ENCODE peak calls at places on chromosomes 7 and 10, in nine cellular contexts. K, H, Z, D, W, M, P, C and R are unnamed samples.
A peak's percentile ranks its signal among the peaks of the same experiment; 100 is the strongest.

GRCh38 chr7:143934526-143935340 is at the start of gene OR2F2:
- DNase-seq in K (peak; percentile 70), H (no peak), Z (no peak), D (no peak), W (peak; percentile 64), M (no peak), P (no peak), C (no peak), R (peak; percentile 48)

GRCh38 chr10:84574101-84574500 is 245.7 kb downstream of the CCSER2 start:
- DNase-seq in K (no peak), H (no peak), Z (no peak), D (no peak), W (no peak), M (no peak), P (no peak), C (no peak), R (no peak)

GRCh38 chr10:97788552-97789442 is 17.0 kb upstream of the SFRP5 start:
- DNase-seq in K (no peak), H (peak; percentile 39), Z (peak; percentile 58), D (peak; percentile 54), W (peak; percentile 51), M (no peak), P (peak; percentile 53), C (no peak), R (no peak)

GRCh38 chr7:30354791-30355190 is 70.4 kb downstream of the ZNRF2 start:
- DNase-seq in K (no peak), H (no peak), Z (no peak), D (no peak), W (no peak), M (no peak), P (no peak), C (no peak), R (no peak)

GRCh38 chr7:103113164-103113563 is 35.7 kb downstream of the NAPEPLD start:
- DNase-seq in K (peak; percentile 96), H (no peak), Z (no peak), D (no peak), W (peak; percentile 98), M (no peak), P (no peak), C (peak; percentile 70), R (peak; percentile 96)

GRCh38 chr10:67277402-67277801 is 351.6 kb downstream of the LRRTM3 start:
- DNase-seq in K (no peak), H (no peak), Z (no peak), D (no peak), W (no peak), M (no peak), P (no peak), C (no peak), R (no peak)

GRCh38 chr10:10804998-10805737 is 212.5 kb upstream of the CELF2 start:
- DNase-seq in K (peak; percentile 88), H (no peak), Z (no peak), D (no peak), W (peak; percentile 93), M (no peak), P (no peak), C (no peak), R (peak; percentile 70)

GRCh38 chr10:6048281-6049030 is 13.7 kb downstream of the IL2RA start:
- DNase-seq in K (no peak), H (no peak), Z (peak; percentile 2), D (no peak), W (no peak), M (peak; percentile 10), P (no peak), C (no peak), R (no peak)

GRCh38 chr10:30017576-30017975 is 41.8 kb downstream of the JCAD start:
- DNase-seq in K (no peak), H (no peak), Z (no peak), D (no peak), W (no peak), M (no peak), P (no peak), C (no peak), R (no peak)

GRCh38 chr10:29970576-29970975 is 88.8 kb downstream of the JCAD start:
- DNase-seq in K (no peak), H (no peak), Z (no peak), D (no peak), W (peak; percentile 34), M (peak; percentile 72), P (no peak), C (no peak), R (no peak)

GRCh38 chr10:88903715-88904114 is 23.7 kb downstream of the STAMBPL1 start:
- DNase-seq in K (no peak), H (no peak), Z (no peak), D (no peak), W (no peak), M (no peak), P (peak; percentile 48), C (no peak), R (no peak)

GRCh38 chr7:54811016-54811924 is 52.3 kb upstream of the SEC61G start:
- DNase-seq in K (peak; percentile 78), H (no peak), Z (no peak), D (no peak), W (peak; percentile 95), M (no peak), P (no peak), C (no peak), R (peak; percentile 90)

GRCh38 chr10:73586583-73586984 is 4.6 kb downstream of the USP54 start:
- DNase-seq in K (peak; percentile 77), H (no peak), Z (no peak), D (no peak), W (peak; percentile 91), M (no peak), P (peak; percentile 38), C (no peak), R (peak; percentile 79)

GRCh38 chr10:4708123-4708759 is 117.8 kb upstream of the AKR1E2 start:
- DNase-seq in K (no peak), H (no peak), Z (no peak), D (no peak), W (no peak), M (no peak), P (no peak), C (no peak), R (no peak)

GRCh38 chr10:132540456-132540855 is 2.9 kb downstream of the INPP5A start:
- DNase-seq in K (peak; percentile 47), H (peak; percentile 30), Z (peak; percentile 44), D (no peak), W (peak; percentile 57), M (peak; percentile 80), P (peak; percentile 13), C (no peak), R (peak; percentile 50)

GRCh38 chr10:132541129-132541528 is 3.5 kb downstream of the INPP5A start:
- DNase-seq in K (no peak), H (no peak), Z (peak; percentile 2), D (no peak), W (no peak), M (peak; percentile 59), P (peak; percentile 6), C (no peak), R (no peak)

GRCh38 chr10:132538790-132539421 is 1.3 kb downstream of the INPP5A start:
- DNase-seq in K (no peak), H (peak; percentile 16), Z (peak; percentile 21), D (no peak), W (no peak), M (peak; percentile 66), P (peak; percentile 10), C (no peak), R (no peak)

GRCh38 chr10:132539431-132539839 is 1.8 kb downstream of the INPP5A start:
- DNase-seq in K (no peak), H (peak; percentile 37), Z (peak; percentile 42), D (no peak), W (peak; percentile 20), M (peak; percentile 88), P (peak; percentile 19), C (no peak), R (no peak)

GRCh38 chr10:132539894-132540293 is 2.3 kb downstream of the INPP5A start:
- DNase-seq in K (peak; percentile 68), H (no peak), Z (no peak), D (no peak), W (peak; percentile 82), M (peak; percentile 60), P (no peak), C (no peak), R (peak; percentile 81)
- H3K4me3 ChIP-seq in K (peak overlapping the region; percentile 75), H (peak overlapping the region; percentile 87), Z (peak overlapping the region; percentile 76), D (no peak overlapping the region), W (peak overlapping the region; percentile 91), M (peak overlapping the region; percentile 80), P (peak overlapping the region; percentile 70), C (no peak overlapping the region), R (peak overlapping the region; percentile 4)

GRCh38 chr7:42097756-42098155 is 139.3 kb downstream of the GLI3 start:
- DNase-seq in K (peak; percentile 88), H (no peak), Z (no peak), D (no peak), W (peak; percentile 82), M (no peak), P (no peak), C (no peak), R (peak; percentile 68)

GRCh38 chr7:42096262-42096661 is 140.7 kb downstream of the GLI3 start:
- DNase-seq in K (no peak), H (no peak), Z (no peak), D (no peak), W (no peak), M (no peak), P (no peak), C (no peak), R (no peak)

GRCh38 chr7:42096681-42097637 is 140.1 kb downstream of the GLI3 start:
- DNase-seq in K (peak; percentile 74), H (peak; percentile 61), Z (peak; percentile 53), D (no peak), W (peak; percentile 79), M (peak; percentile 84), P (no peak), C (no peak), R (peak; percentile 74)

GRCh38 chr7:42099837-42100508 is 137.0 kb downstream of the GLI3 start:
- DNase-seq in K (peak; percentile 37), H (no peak), Z (no peak), D (no peak), W (no peak), M (no peak), P (no peak), C (no peak), R (no peak)

GRCh38 chr7:42099076-42099836 is 137.8 kb downstream of the GLI3 start:
- DNase-seq in K (no peak), H (no peak), Z (no peak), D (no peak), W (no peak), M (no peak), P (no peak), C (no peak), R (no peak)
- TF ChIP-seq CTCF in K (no peak), H (no peak), Z (no peak), D (no peak), W (no peak), M (no peak), P (no peak), C (no peak), R (no peak)

DNA sequence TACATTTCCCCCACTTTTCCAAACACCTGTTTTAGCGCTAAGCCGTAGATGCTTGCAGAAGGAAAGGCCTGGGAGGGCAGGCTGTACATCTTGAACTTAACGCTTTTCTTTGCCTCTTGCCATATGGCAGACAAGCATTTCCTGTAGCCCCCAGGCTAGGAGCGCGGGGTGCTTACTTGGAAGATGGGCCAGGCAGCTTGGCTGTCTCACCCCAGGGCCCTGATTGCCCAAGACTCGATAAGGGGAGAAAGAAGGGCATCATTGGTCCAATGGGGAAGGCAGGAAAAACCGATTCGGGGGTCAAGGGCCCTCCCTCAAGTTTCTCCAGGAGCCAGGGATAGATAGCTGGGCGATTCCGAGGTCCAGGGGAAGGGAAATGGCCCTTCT is 1.7 kb downstream of the HOXA10 start:
- DNase-seq in K (peak; percentile 63), H (peak; percentile 12), Z (no peak), D (no peak), W (no peak), M (peak; percentile 75), P (peak; percentile 22), C (no peak), R (no peak)
- H3K4me3 ChIP-seq in K (peak overlapping the region; percentile 87), H (peak overlapping the region; percentile 61), Z (no peak overlapping the region), D (no peak overlapping the region), W (no peak overlapping the region), M (peak overlapping the region; percentile 80), P (peak overlapping the region; percentile 62), C (peak overlapping the region; percentile 72), R (peak overlapping the region; percentile 23)

GRCh38 chr7:120181499-120181898 is 91.5 kb upstream of the KCND2 start:
- DNase-seq in K (no peak), H (no peak), Z (no peak), D (no peak), W (no peak), M (no peak), P (no peak), C (no peak), R (no peak)
- TF ChIP-seq CTCF in K (no peak), H (no peak), Z (no peak), D (no peak), W (no peak), M (no peak), P (no peak), C (no peak), R (no peak)